ENCODE peak calls at places on chromosomes 16 and 17, in five cellular contexts. X is neural progenitor cell, G is ovary, Y is choroid plexus epithelial cell, K is breast epithelium. J is an unnamed sample.

GRCh38 chr17:45425125-45425983 is 7.3 kb downstream of the ARHGAP27 start:
- DNase-seq in G (no peak), X (peak), Y (peak), K (peak), J (peak)

GRCh38 chr16:27803775-27804549 is 254.0 kb downstream of the KATNIP start:
- DNase-seq in Y (no peak), G (no peak), K (no peak), X (no peak), J (no peak)

GRCh38 chr17:49762148-49762941 is 1.6 kb downstream of the FAM117A start:
- DNase-seq in X (no peak), K (no peak), Y (no peak), G (no peak), J (peak)

GRCh38 chr17:60604686-60605334 is 4.8 kb downstream of the PPM1D start:
- DNase-seq in X (no peak), Y (peak), G (no peak), K (no peak), J (peak)

GRCh38 chr17:75589919-75590303 is 2.3 kb downstream of the MYO15B start:
- DNase-seq in X (no peak), G (peak), Y (no peak), K (no peak), J (no peak)

GRCh38 chr17:35709874-35710273 is 21.6 kb upstream of the RASL10B start:
- DNase-seq in K (no peak), G (no peak), X (no peak), Y (peak), J (peak)

GRCh38 chr17:76683011-76683755 is 27.6 kb downstream of the MXRA7 start:
- DNase-seq in X (peak), K (no peak), Y (no peak), G (peak), J (no peak)

GRCh38 chr16:22264786-22265185 is 32.4 kb upstream of the POLR3E start:
- DNase-seq in X (peak), Y (no peak), K (no peak), G (no peak), J (no peak)

GRCh38 chr16:54425068-54425467 is 138.5 kb upstream of the IRX3 start:
- DNase-seq in K (no peak), Y (no peak), G (no peak), X (no peak), J (no peak)

GRCh38 chr17:79813826-79814623 is 17.1 kb upstream of the CBX8 start:
- DNase-seq in Y (no peak), K (no peak), G (no peak), X (peak), J (no peak)

GRCh38 chr17:76867578-76868175 is 527 bp upstream of the MGAT5B start:
- DNase-seq in X (no peak), Y (peak), K (no peak), G (no peak), J (peak)

GRCh38 chr16:23406546-23407240 is 46.3 kb downstream of the COG7 start:
- DNase-seq in K (no peak), Y (no peak), G (no peak), X (no peak), J (no peak)

GRCh38 chr17:57959929-57960328 is 4.7 kb upstream of the CUEDC1 start:
- DNase-seq in K (no peak), Y (no peak), X (no peak), G (no peak), J (no peak)

GRCh38 chr17:39304188-39304587 is 78.4 kb upstream of the STAC2 start:
- DNase-seq in Y (no peak), K (no peak), G (no peak), X (no peak), J (no peak)

GRCh38 chr17:7034955-7035590 is 742 bp upstream of the SLC16A13 start:
- DNase-seq in X (no peak), Y (no peak), K (no peak), G (no peak), J (no peak)

GRCh38 chr16:89917773-89918452 is 749 bp upstream of the MC1R start:
- DNase-seq in X (peak), K (no peak), Y (peak), G (peak), J (peak)

GRCh38 chr17:68981288-68981687 is 26.1 kb upstream of the ABCA8 start:
- DNase-seq in K (no peak), G (peak), X (no peak), Y (peak), J (peak)

GRCh38 chr17:62781356-62781755 is 26.8 kb downstream of the MARCHF10 start:
- DNase-seq in K (no peak), X (no peak), G (no peak), Y (peak), J (peak)

GRCh38 chr17:30082807-30083206 is 33.8 kb upstream of the NSRP1 start:
- DNase-seq in G (no peak), Y (no peak), K (no peak), X (no peak), J (no peak)

GRCh38 chr16:10668322-10669045 is 26.2 kb downstream of the TEKT5 start:
- DNase-seq in Y (peak), G (no peak), K (no peak), X (peak), J (peak)

GRCh38 chr17:41910701-41911391 is 7.9 kb downstream of the ACLY start:
- DNase-seq in Y (peak), G (no peak), X (no peak), K (no peak), J (peak)

GRCh38 chr17:82657926-82658325 is 9.7 kb upstream of the WDR45B start:
- DNase-seq in Y (no peak), K (no peak), G (no peak), X (no peak), J (no peak)

GRCh38 chr17:50173335-50173941 is 7.6 kb downstream of the SGCA start:
- DNase-seq in Y (peak), G (peak), X (peak), K (no peak), J (peak)

GRCh38 chr16:2483160-2483559 is 8.2 kb downstream of the TBC1D24 start:
- DNase-seq in K (no peak), G (no peak), Y (no peak), X (no peak), J (peak)

GRCh38 chr16:8493885-8494487 is 96.3 kb downstream of the TMEM114 start:
- DNase-seq in G (no peak), X (peak), Y (no peak), K (no peak), J (no peak)

GRCh38 chr17:78922876-78923498 is 2.2 kb downstream of the TIMP2 start:
- DNase-seq in Y (no peak), X (no peak), G (peak), K (no peak), J (no peak)

GRCh38 chr17:7471729-7472128 is 7.7 kb downstream of the ZBTB4 start:
- DNase-seq in G (no peak), X (no peak), K (no peak), Y (no peak), J (no peak)

GRCh38 chr16:8945626-8946296 is 17.9 kb downstream of the USP7 start:
- DNase-seq in G (no peak), K (no peak), X (no peak), Y (no peak), J (no peak)

GRCh38 chr17:36017799-36018198 is at the start of gene CCL23:
- DNase-seq in Y (no peak), G (no peak), X (no peak), K (no peak), J (no peak)

GRCh38 chr17:41785876-41786226 is 660 bp downstream of the JUP start:
- DNase-seq in K (peak), G (peak), Y (no peak), X (peak), J (no peak)

GRCh38 chr16:11571549-11571948 is 15.2 kb downstream of the LITAF start:
- DNase-seq in Y (no peak), X (no peak), K (no peak), G (peak), J (no peak)

GRCh38 chr16:82660078-82660645 is 33.4 kb downstream of the CDH13 start:
- DNase-seq in K (no peak), X (no peak), Y (peak), G (no peak), J (peak)

GRCh38 chr16:5862103-5863003 is 764.8 kb upstream of the EEF2KMT start:
- DNase-seq in X (no peak), Y (no peak), K (no peak), G (no peak), J (no peak)

GRCh38 chr16:67158637-67159600 is 790 bp downstream of the TRADD start:
- DNase-seq in K (no peak), X (peak), Y (no peak), G (peak), J (no peak)

GRCh38 chr17:15399443-15399842 is 58.0 kb upstream of the TEKT3 start:
- DNase-seq in X (no peak), Y (no peak), G (no peak), K (no peak), J (no peak)

GRCh38 chr17:17739388-17740066 is 58.3 kb downstream of the RAI1 start:
- DNase-seq in K (no peak), X (peak), Y (peak), G (peak), J (peak)

GRCh38 chr17:79840204-79840988 is 1.2 kb upstream of the CBX4 start:
- DNase-seq in X (peak), K (no peak), Y (peak), G (peak), J (peak)

GRCh38 chr17:71495420-71495819 is 625.4 kb upstream of the SOX9 start:
- DNase-seq in G (no peak), X (no peak), Y (no peak), K (no peak), J (no peak)

DNA sequence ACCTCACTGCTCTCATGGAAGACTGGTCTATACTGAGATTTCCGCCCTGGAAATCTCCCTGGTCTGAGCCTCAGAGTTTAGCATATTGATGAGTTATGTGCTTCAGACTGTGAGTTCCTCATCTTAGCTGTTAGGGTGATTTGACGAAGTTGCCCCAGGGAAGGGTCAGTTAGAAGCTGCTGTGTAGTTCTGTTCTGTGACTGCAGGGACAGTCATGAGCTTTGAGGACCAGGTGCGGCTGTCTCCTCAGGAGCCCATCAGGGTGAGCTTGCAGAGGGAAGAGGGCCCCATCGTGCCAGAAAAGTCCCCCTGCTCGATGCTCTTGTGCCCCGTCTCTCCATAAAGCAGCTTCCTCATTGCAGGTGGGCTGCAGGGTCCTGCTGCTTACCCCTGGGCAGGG is 28.3 kb upstream of the IL17C start:
- DNase-seq in K (no peak), Y (no peak), G (no peak), X (peak), J (no peak)
- TF ChIP-seq CTCF in K (no peak), Y (peak), G (no peak), X (peak), J (peak)

DNA sequence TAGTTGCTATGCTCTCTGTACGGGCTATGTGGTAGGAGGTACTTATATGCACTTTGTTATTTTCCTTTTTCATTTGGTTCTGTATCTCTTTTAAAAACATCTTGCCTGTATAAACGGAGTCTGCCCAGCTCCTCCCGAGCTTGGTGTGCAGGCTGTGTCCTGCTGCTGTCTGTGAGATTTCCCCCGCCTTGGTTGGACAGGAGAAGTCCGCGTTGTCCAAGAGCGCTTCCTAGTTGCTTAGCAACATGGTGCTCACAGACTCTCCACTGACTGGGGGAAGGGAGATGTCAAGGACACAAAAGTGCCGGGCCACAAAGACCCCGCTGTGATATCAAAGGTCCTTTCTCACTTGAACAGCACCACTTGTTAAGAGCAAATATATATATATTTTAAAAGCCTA is 134.4 kb upstream of the CPHXL start:
- DNase-seq in X (peak), Y (no peak), K (no peak), G (no peak), J (no peak)
- TF ChIP-seq CTCF in X (no peak), Y (no peak), K (no peak), G (no peak), J (no peak)

DNA sequence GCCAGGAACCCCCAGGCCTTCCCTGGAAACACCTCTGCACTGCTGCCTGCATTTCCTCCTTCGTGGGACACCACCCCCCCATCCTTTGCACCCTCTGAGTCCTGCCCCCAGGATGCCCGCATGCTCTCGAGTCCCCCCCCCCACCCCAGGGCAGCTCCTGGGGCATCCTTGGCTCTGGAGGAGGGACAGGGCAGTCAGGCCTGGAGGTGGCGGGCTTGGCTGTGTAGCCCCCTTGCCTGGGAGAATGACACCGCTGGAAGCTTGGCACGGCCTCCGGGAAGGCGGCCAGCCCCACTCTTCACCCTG is 98.9 kb upstream of the GSE1 start:
- DNase-seq in G (peak), Y (no peak), K (no peak), X (no peak), J (no peak)
- TF ChIP-seq CTCF in G (no peak), Y (no peak), K (no peak), X (no peak), J (peak)

GRCh38 chr17:8572767-8573166 is 57.8 kb downstream of the MYH10 start:
- DNase-seq in X (no peak), Y (peak), G (no peak), K (no peak), J (peak)
- TF ChIP-seq CTCF in X (no peak), Y (peak), G (no peak), K (peak), J (peak)

J was measured in fibroblast of the aortic adventitia.